ENCODE peak calls at places on chromosomes 3 and 15, in four cellular contexts. One of them, this sample, is unnamed.

GRCh38 chr3:168933614-168934013 is 729.9 kb downstream of the MECOM start:
- DNase-seq in cardiac fibroblast: peak; percentile 56
- DNase-seq in breast epithelium: no peak
- DNase-seq in B cell: no peak
- DNase-seq in this sample: no peak

GRCh38 chr15:53985562-53985961 is 7.3 kb downstream of the UNC13C start:
- DNase-seq in cardiac fibroblast: no peak
- DNase-seq in B cell: no peak
- DNase-seq in breast epithelium: no peak
- DNase-seq in this sample: no peak

GRCh38 chr15:73981761-73982222 is 10.3 kb downstream of the STOML1 start:
- DNase-seq in cardiac fibroblast: peak; percentile 54
- DNase-seq in B cell: no peak
- DNase-seq in breast epithelium: no peak
- DNase-seq in this sample: no peak

GRCh38 chr3:37093481-37093880 is 80.9 kb downstream of the LRRFIP2 start:
- DNase-seq in cardiac fibroblast: no peak
- DNase-seq in breast epithelium: no peak
- DNase-seq in B cell: no peak
- DNase-seq in this sample: no peak

GRCh38 chr3:67808906-67809305 is 154.5 kb upstream of the SUCLG2 start:
- DNase-seq in cardiac fibroblast: no peak
- DNase-seq in breast epithelium: peak; percentile 37
- DNase-seq in B cell: no peak
- DNase-seq in this sample: no peak

GRCh38 chr3:43707998-43708397 is 17.3 kb downstream of the ABHD5 start:
- DNase-seq in cardiac fibroblast: peak; percentile 96
- DNase-seq in B cell: no peak
- DNase-seq in breast epithelium: no peak
- DNase-seq in this sample: no peak

GRCh38 chr3:55750525-55750924 is 263.4 kb upstream of the WNT5A start:
- DNase-seq in breast epithelium: peak; percentile 76
- DNase-seq in B cell: no peak
- DNase-seq in cardiac fibroblast: peak; percentile 78
- DNase-seq in this sample: no peak

GRCh38 chr3:185658504-185658912 is 72.4 kb downstream of the SENP2 start:
- DNase-seq in breast epithelium: peak; percentile 55
- DNase-seq in B cell: no peak
- DNase-seq in cardiac fibroblast: peak; percentile 99
- DNase-seq in this sample: no peak

GRCh38 chr15:92361321-92362090 is 32.2 kb upstream of the ST8SIA2 start:
- DNase-seq in B cell: no peak
- DNase-seq in cardiac fibroblast: no peak
- DNase-seq in breast epithelium: no peak
- DNase-seq in this sample: no peak

GRCh38 chr15:101201411-101202174 is 50.3 kb downstream of the CHSY1 start:
- DNase-seq in B cell: no peak
- DNase-seq in cardiac fibroblast: peak; percentile 98
- DNase-seq in breast epithelium: peak; percentile 66
- DNase-seq in this sample: no peak

GRCh38 chr15:93235926-93236781 is 147.1 kb upstream of the RGMA start:
- DNase-seq in B cell: no peak
- DNase-seq in breast epithelium: no peak
- DNase-seq in cardiac fibroblast: no peak
- DNase-seq in this sample: no peak

GRCh38 chr3:186931487-186932280 is 1.4 kb downstream of the ST6GAL1 start:
- DNase-seq in breast epithelium: peak; percentile 47
- DNase-seq in cardiac fibroblast: peak; percentile 31
- DNase-seq in B cell: peak; percentile 30
- DNase-seq in this sample: peak; percentile 64

GRCh38 chr3:194711913-194712312 is 26.2 kb downstream of the FAM43A start:
- DNase-seq in breast epithelium: peak; percentile 71
- DNase-seq in cardiac fibroblast: peak; percentile 99
- DNase-seq in B cell: no peak
- DNase-seq in this sample: no peak

DNA sequence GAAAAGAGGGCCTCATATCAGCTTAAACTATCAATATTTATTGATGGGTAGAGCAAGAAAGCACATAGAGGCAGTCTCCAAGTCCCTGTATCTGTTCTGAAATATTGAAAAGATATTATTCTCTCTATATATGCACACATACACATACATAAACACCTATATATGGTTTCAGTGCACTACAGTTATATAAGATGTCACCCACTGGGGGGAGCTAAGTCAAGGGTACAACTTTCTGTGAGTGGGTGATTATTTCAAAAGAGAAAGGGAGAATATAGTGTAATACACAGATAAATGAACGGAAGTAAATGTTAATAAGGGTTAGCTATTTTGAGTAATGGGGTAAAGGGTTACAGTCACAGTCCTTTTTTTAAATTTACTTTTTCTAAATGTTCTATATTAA is 8.8 kb downstream of the SNTN start:
- DNase-seq in breast epithelium: no peak
- DNase-seq in cardiac fibroblast: no peak
- DNase-seq in B cell: no peak
- DNase-seq in this sample: no peak
- TF ChIP-seq CTCF in breast epithelium: no peak
- TF ChIP-seq CTCF in cardiac fibroblast: peak; percentile 18
- TF ChIP-seq CTCF in B cell: no peak
- TF ChIP-seq CTCF in this sample: no peak

DNA sequence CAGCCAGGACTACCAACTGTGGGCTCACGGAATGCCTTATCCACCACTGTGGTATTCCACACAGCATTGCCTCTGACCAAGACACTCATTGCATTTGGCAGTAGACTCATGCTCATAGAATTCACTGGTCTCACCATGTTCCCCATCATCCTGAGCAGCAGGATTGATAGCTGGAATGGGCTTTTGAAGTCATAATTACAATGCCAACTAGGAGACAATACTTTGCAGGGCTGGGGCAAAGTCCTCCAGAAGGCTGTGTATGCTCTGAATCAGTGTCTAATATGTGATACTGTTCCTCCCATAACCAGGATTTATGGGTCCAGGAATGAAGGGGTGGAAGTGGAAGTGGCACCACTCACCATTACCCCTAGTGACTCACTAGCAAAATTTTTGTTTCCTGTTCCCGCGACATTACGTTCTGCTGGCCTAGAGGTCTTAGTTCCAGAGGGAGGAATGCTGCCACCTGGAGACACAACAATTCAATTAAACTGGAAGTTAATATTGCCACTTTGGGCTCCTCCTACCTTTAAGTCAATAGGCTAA is 58.6 kb upstream of the CCDC80 start:
- DNase-seq in cardiac fibroblast: peak; percentile 83
- DNase-seq in B cell: no peak
- DNase-seq in breast epithelium: no peak
- DNase-seq in this sample: no peak
- TF ChIP-seq CTCF in cardiac fibroblast: peak; percentile 17
- TF ChIP-seq CTCF in B cell: no peak
- TF ChIP-seq CTCF in breast epithelium: no peak
- TF ChIP-seq CTCF in this sample: no peak

GRCh38 chr3:87145553-87145952 is 81.6 kb upstream of the CHMP2B start:
- DNase-seq in B cell: no peak
- DNase-seq in breast epithelium: no peak
- DNase-seq in cardiac fibroblast: peak; percentile 46
- DNase-seq in this sample: peak; percentile 7
- TF ChIP-seq CTCF in B cell: peak; percentile 9
- TF ChIP-seq CTCF in breast epithelium: no peak
- TF ChIP-seq CTCF in cardiac fibroblast: peak; percentile 47
- TF ChIP-seq CTCF in this sample: no peak

DNA sequence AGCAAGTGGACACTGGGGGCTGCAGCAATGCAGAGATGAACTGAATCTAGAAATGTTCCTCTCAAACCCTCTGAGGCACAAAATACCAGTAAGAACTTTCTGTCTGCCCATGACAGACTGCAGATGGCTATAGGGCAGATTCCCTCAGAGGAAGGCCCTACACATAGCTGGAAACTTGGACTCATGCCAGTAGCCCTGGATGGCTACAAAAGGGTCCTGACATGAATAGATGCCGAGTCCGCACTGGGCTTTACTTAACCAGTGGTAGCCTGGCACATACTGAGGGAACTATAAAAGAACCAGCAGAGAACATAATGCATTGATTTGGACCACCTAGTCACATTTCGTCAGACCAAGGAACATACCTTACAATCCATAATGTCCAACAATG is 66.7 kb downstream of the C3orf80 start:
- DNase-seq in B cell: no peak
- DNase-seq in cardiac fibroblast: no peak
- DNase-seq in breast epithelium: no peak
- DNase-seq in this sample: no peak
- TF ChIP-seq CTCF in B cell: no peak
- TF ChIP-seq CTCF in cardiac fibroblast: no peak
- TF ChIP-seq CTCF in breast epithelium: no peak
- TF ChIP-seq CTCF in this sample: no peak

DNA sequence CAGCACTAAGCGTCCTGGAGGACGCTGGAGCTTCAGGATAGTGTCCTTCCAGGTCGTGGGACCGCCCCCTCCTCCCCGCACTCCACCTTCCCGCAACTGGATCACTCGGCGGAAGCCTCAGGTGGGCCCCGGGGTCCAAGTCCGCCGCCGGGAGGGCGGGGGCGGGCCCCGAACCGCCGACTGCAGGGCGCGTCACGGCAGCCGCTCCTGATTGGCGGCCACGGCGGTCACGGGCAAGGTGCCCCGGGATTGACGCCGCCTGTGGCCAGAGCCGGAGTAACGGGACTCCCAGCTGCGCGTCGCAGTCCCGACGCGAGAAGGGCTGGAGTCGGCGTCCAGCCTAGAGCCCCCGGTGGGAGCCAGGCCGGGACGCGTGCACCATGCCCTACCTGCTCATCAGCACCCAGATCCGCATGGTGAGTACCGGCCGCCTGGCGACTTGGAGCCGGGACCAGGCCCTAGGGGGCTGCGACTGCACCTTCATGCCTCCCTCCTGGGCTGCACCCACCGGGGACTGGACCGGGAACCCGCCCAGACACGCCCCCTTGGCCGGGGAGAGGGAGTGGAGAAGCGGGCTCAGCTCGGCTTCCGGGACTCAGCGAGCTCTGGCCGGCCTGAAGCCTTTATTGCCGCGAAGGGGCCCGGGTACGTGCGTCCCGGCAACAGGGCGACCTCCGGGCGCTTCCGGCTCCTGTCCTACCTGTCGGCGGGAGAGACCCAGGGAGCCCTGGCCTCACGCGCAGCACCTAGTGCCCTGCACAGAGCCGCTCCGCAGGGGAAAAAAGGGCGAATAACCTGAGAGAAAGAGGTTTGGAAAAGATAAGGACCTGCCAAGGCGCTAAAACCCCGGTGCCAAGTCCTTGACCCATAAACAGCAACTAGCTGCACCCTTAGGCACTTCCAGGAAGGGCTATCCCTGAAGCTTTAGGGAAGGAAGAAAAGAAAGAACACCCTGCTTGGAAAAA is at the start of gene GCHFR:
- DNase-seq in B cell: peak; percentile 84
- DNase-seq in cardiac fibroblast: peak; percentile 54
- DNase-seq in breast epithelium: peak; percentile 65
- DNase-seq in this sample: peak; percentile 91
- TF ChIP-seq CTCF in B cell: peak; percentile 41
- TF ChIP-seq CTCF in cardiac fibroblast: peak; percentile 14
- TF ChIP-seq CTCF in breast epithelium: peak; percentile 48
- TF ChIP-seq CTCF in this sample: peak; percentile 48

GRCh38 chr3:9808345-9809037 is 1.6 kb upstream of the TTLL3 start:
- DNase-seq in cardiac fibroblast: peak; percentile 48
- DNase-seq in breast epithelium: no peak
- DNase-seq in B cell: peak; percentile 59
- DNase-seq in this sample: peak; percentile 47
- TF ChIP-seq CTCF in cardiac fibroblast: peak; percentile 31
- TF ChIP-seq CTCF in breast epithelium: no peak
- TF ChIP-seq CTCF in B cell: no peak
- TF ChIP-seq CTCF in this sample: peak; percentile 15

GRCh38 chr3:58801541-58801940 is 135.0 kb upstream of the FAM3D start:
- DNase-seq in breast epithelium: no peak
- DNase-seq in cardiac fibroblast: no peak
- DNase-seq in B cell: no peak
- DNase-seq in this sample: no peak

GRCh38 chr3:58800032-58800431 is 133.5 kb upstream of the FAM3D start:
- DNase-seq in breast epithelium: no peak
- DNase-seq in B cell: no peak
- DNase-seq in cardiac fibroblast: no peak
- DNase-seq in this sample: no peak

GRCh38 chr3:58798312-58798711 is 131.7 kb upstream of the FAM3D start:
- DNase-seq in breast epithelium: no peak
- DNase-seq in B cell: no peak
- DNase-seq in cardiac fibroblast: no peak
- DNase-seq in this sample: no peak

GRCh38 chr3:58800940-58801339 is 134.4 kb upstream of the FAM3D start:
- DNase-seq in breast epithelium: no peak
- DNase-seq in B cell: no peak
- DNase-seq in cardiac fibroblast: no peak
- DNase-seq in this sample: no peak

GRCh38 chr3:58799271-58799670 is 132.7 kb upstream of the FAM3D start:
- DNase-seq in cardiac fibroblast: no peak
- DNase-seq in breast epithelium: no peak
- DNase-seq in B cell: no peak
- DNase-seq in this sample: no peak
- TF ChIP-seq CTCF in cardiac fibroblast: no peak
- TF ChIP-seq CTCF in breast epithelium: no peak
- TF ChIP-seq CTCF in B cell: no peak
- TF ChIP-seq CTCF in this sample: no peak

This sample was measured in GM13976.